ENCODE peak calls at places on chromosome 5, in four cellular contexts. H is CD4-positive, alpha-beta memory T cell; V is NT2/D1; S is K562. E is an unnamed sample.

GRCh38 chr5:34806532-34806931 is 32.4 kb upstream of the TTC23L start:
- DNase-seq in S (no peak), H (no peak), V (no peak), E (no peak)

GRCh38 chr5:142512680-142513042 is 173.2 kb downstream of the FGF1 start:
- DNase-seq in S (no peak), V (no peak), H (no peak), E (no peak)

GRCh38 chr5:57551974-57552537 is 69.4 kb upstream of the ACTBL2 start:
- DNase-seq in H (no peak), V (no peak), S (no peak), E (no peak)

GRCh38 chr5:178123094-178123986 is 7.5 kb upstream of the RMND5B start:
- DNase-seq in S (no peak), H (no peak), V (no peak), E (no peak)

GRCh38 chr5:168260353-168261211 is 30.9 kb upstream of the WWC1 start:
- DNase-seq in S (no peak), V (no peak), H (no peak), E (no peak)

GRCh38 chr5:42301349-42301748 is 121.9 kb upstream of the GHR start:
- DNase-seq in V (no peak), H (no peak), S (no peak), E (no peak)

GRCh38 chr5:10192309-10192708 is 57.4 kb downstream of the ATPSCKMT start:
- DNase-seq in H (no peak), V (no peak), S (no peak), E (no peak)

GRCh38 chr5:150155258-150156032 is at the start of gene PDGFRB:
- DNase-seq in V (no peak), H (no peak), S (peak; percentile 68), E (peak; percentile 32)

GRCh38 chr5:456351-457194 is 13.6 kb downstream of the EXOC3 start:
- DNase-seq in V (no peak), H (no peak), S (no peak), E (no peak)

GRCh38 chr5:151509231-151509630 is 61.8 kb downstream of the SLC36A1 start:
- DNase-seq in V (no peak), H (no peak), S (no peak), E (no peak)

GRCh38 chr5:141149812-141150211 is at the start of gene PCDHB6:
- DNase-seq in H (no peak), S (peak; percentile 13), V (no peak), E (no peak)

GRCh38 chr5:174553556-174553955 is 170.8 kb upstream of the MSX2 start:
- DNase-seq in H (no peak), V (no peak), S (no peak), E (no peak)

GRCh38 chr5:172919525-172920446 is 39.4 kb upstream of the RPL26L1 start:
- DNase-seq in V (no peak), H (no peak), S (no peak), E (no peak)

GRCh38 chr5:177094224-177095087 is 7.7 kb downstream of the FGFR4 start:
- DNase-seq in H (no peak), V (no peak), S (no peak), E (no peak)

GRCh38 chr5:2300421-2300820 is 417.7 kb upstream of the IRX4 start:
- DNase-seq in S (no peak), H (no peak), V (no peak), E (no peak)

GRCh38 chr5:138032572-138033274 is at the start of gene FAM13B:
- DNase-seq in V (no peak), S (peak; percentile 94), H (peak; percentile 83), E (peak; percentile 89)

GRCh38 chr5:9209846-9210547 is 335.9 kb downstream of the SEMA5A start:
- DNase-seq in S (no peak), H (no peak), V (no peak), E (no peak)

GRCh38 chr5:115461506-115462290 is 82.9 kb downstream of the FEM1C start:
- DNase-seq in H (no peak), S (no peak), V (no peak), E (no peak)

GRCh38 chr5:112492291-112492690 is 73.2 kb upstream of the EPB41L4A start:
- DNase-seq in V (peak; percentile 42), H (no peak), S (peak; percentile 61), E (peak; percentile 18)

GRCh38 chr5:178839319-178839704 is 20.4 kb upstream of the ZNF354B start:
- DNase-seq in S (peak; percentile 27), V (peak; percentile 35), H (peak; percentile 26), E (no peak)

GRCh38 chr5:111829701-111830100 is 72.7 kb upstream of the NREP start:
- DNase-seq in V (no peak), H (no peak), S (no peak), E (no peak)

GRCh38 chr5:42719034-42719433 is 37.6 kb upstream of the CCDC152 start:
- DNase-seq in V (no peak), S (no peak), H (no peak), E (no peak)

GRCh38 chr5:56481998-56482698 is 249.0 kb upstream of the ANKRD55 start:
- DNase-seq in V (no peak), H (no peak), S (no peak), E (no peak)

GRCh38 chr5:162393555-162393954 is 326.0 kb downstream of the GABRG2 start:
- DNase-seq in V (no peak), H (no peak), S (no peak), E (no peak)

GRCh38 chr5:111742595-111742994 is 14.4 kb downstream of the NREP start:
- DNase-seq in V (no peak), H (no peak), S (no peak), E (no peak)

GRCh38 chr5:17308326-17309065 is 91.1 kb downstream of the BASP1 start:
- DNase-seq in S (no peak), V (no peak), H (no peak), E (no peak)

GRCh38 chr5:16756692-16757091 is 139.9 kb upstream of the RETREG1 start:
- DNase-seq in H (no peak), S (no peak), V (no peak), E (no peak)

GRCh38 chr5:154267516-154267915 is 77.0 kb downstream of the GALNT10 start:
- DNase-seq in S (no peak), V (no peak), H (no peak), E (no peak)

GRCh38 chr5:132363431-132364112 is 5.9 kb upstream of the SLC22A5 start:
- DNase-seq in H (no peak), V (no peak), S (peak; percentile 48), E (no peak)

GRCh38 chr5:57171818-57172465 is 1.9 kb upstream of the GPBP1 start:
- DNase-seq in H (no peak), V (no peak), S (no peak), E (no peak)

GRCh38 chr5:90488791-90489190 is 14.1 kb downstream of the POLR3G start:
- DNase-seq in H (no peak), V (no peak), S (no peak), E (no peak)

GRCh38 chr5:110288766-110289165 is 437.7 kb downstream of the TMEM232 start:
- DNase-seq in S (no peak), H (no peak), V (no peak), E (no peak)

GRCh38 chr5:138911441-138911840 is 36.3 kb upstream of the LRRTM2 start:
- DNase-seq in H (no peak), S (no peak), V (no peak), E (no peak)

GRCh38 chr5:122880170-122880689 is 34.8 kb downstream of the SNX24 start:
- DNase-seq in H (no peak), S (no peak), V (no peak), E (no peak)

GRCh38 chr5:27144456-27144855 is 106.1 kb upstream of the CDH9 start:
- DNase-seq in H (no peak), S (no peak), V (no peak), E (no peak)

GRCh38 chr5:177430972-177431316 is 4.5 kb downstream of the GRK6 start:
- DNase-seq in V (no peak), S (no peak), H (no peak), E (peak; percentile 49)

GRCh38 chr5:160749682-160750081 is 102.3 kb downstream of the ATP10B start:
- DNase-seq in S (no peak), V (no peak), H (no peak), E (no peak)

GRCh38 chr5:107853031-107853430 is 182.3 kb upstream of the EFNA5 start:
- DNase-seq in H (no peak), S (no peak), V (no peak), E (no peak)

GRCh38 chr5:160751297-160751696 is 100.7 kb downstream of the ATP10B start:
- DNase-seq in V (no peak), H (no peak), S (no peak), E (no peak)

GRCh38 chr5:81393430-81393782 is 528 bp downstream of the ACOT12 start:
- DNase-seq in H (no peak), S (no peak), V (no peak), E (no peak)
- H3K27me3 ChIP-seq in H (no peaks in the 10 kb centered on the region), S (peaks cover 3% of the 10 kb centered on the region), V (peaks cover 8% of the 10 kb centered on the region), E (no peaks in the 10 kb centered on the region)

DNA sequence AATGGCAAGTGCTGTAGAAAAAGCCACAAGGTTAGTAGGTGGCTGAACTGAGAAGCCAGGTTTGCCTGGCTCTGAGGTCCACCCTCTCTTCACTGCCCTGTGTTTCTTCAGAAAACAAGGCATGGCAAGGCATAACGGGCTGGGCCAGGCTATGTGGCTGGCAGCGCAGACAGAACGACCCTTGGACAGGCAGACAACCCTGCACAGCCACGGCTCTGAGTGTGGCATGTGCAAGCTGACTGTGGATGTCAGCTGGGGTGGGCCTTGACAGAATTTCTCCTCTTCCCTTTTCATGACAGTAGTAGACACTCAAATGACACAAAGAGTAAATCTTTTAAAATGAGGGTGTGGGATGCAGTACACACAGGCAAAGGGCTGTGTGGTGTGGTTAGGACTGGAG is 81.7 kb downstream of the MACROH2A1 start:
- DNase-seq in H (no peak), S (no peak), V (no peak), E (no peak)
- H3K27me3 ChIP-seq in H (no peaks in the 10 kb centered on the region), S (no peaks in the 10 kb centered on the region), V (no peaks in the 10 kb centered on the region), E (no peaks in the 10 kb centered on the region)

GRCh38 chr5:36759117-36759516 is 117.5 kb upstream of the NIPBL start:
- DNase-seq in H (no peak), V (no peak), S (no peak), E (no peak)
- H3K27me3 ChIP-seq in H (no peaks in the 10 kb centered on the region), V (no peaks in the 10 kb centered on the region), S (peaks cover 15% of the 10 kb centered on the region), E (no peaks in the 10 kb centered on the region)

DNA sequence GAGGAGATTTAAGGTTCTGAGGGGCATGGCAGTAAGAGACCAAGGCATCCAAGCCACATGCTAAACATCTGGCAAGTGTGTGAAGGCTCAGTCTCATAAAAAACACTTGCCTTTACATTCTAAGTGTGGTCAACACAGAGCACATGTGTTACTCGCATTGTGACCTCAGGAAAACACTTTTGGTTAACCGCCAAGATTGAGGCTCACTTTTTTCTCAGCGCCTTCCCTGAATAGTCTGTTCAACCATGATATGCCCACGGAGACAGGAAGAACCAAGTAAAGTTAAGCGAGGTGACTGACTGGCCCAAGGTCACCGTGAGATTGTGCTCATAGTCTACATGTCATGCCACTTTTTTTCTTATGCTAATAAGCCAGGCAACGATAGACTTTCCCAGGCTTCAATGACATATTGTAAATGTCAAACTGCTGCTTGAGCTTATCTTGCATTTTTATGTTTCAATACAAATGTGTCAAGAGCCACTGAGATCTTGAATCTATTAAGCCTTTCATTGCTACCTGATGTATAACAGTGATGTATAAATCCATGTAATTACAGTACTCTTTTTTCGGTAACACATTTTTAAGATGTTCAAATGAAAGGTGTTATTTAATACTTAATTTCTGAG is 21.1 kb upstream of the IL9 start:
- DNase-seq in S (no peak), H (no peak), V (no peak), E (no peak)
- H3K27me3 ChIP-seq in S (peaks cover 15% of the 10 kb centered on the region), H (no peaks in the 10 kb centered on the region), V (no peaks in the 10 kb centered on the region), E (no peaks in the 10 kb centered on the region)

E was measured in GM06990.